ENCODE peak calls at places on chromosomes 6 and 20, in ten cellular contexts. One of them, this sample, is unnamed.

GRCh38 chr6:31163922-31164321 is 5.5 kb downstream of the TCF19 start:
- DNase-seq in GM12878: no peak
- DNase-seq in K562: no peak
- DNase-seq in HepG2: no peak
- DNase-seq in H1: no peak
- DNase-seq in WTC11: no peak
- DNase-seq in endothelial cell of umbilical vein: no peak
- DNase-seq in SK-N-SH: no peak
- DNase-seq in A549: no peak
- DNase-seq in HCT116: peak; percentile 13
- DNase-seq in this sample: no peak

GRCh38 chr20:39988991-39989390 is 700.0 kb downstream of the MAFB start:
- DNase-seq in SK-N-SH: no peak
- DNase-seq in A549: no peak
- DNase-seq in HepG2: no peak
- DNase-seq in endothelial cell of umbilical vein: no peak
- DNase-seq in H1: no peak
- DNase-seq in HCT116: no peak
- DNase-seq in K562: no peak
- DNase-seq in GM12878: no peak
- DNase-seq in WTC11: no peak
- DNase-seq in this sample: no peak

GRCh38 chr6:52931351-52931750 is 21.9 kb upstream of the GSTA3 start:
- DNase-seq in A549: no peak
- DNase-seq in HCT116: no peak
- DNase-seq in HepG2: no peak
- DNase-seq in H1: no peak
- DNase-seq in GM12878: no peak
- DNase-seq in WTC11: no peak
- DNase-seq in endothelial cell of umbilical vein: no peak
- DNase-seq in SK-N-SH: no peak
- DNase-seq in K562: no peak
- DNase-seq in this sample: no peak

GRCh38 chr6:45305546-45305945 is 22.6 kb upstream of the RUNX2 start:
- DNase-seq in SK-N-SH: no peak
- DNase-seq in HepG2: no peak
- DNase-seq in A549: no peak
- DNase-seq in HCT116: no peak
- DNase-seq in H1: no peak
- DNase-seq in WTC11: no peak
- DNase-seq in GM12878: no peak
- DNase-seq in endothelial cell of umbilical vein: no peak
- DNase-seq in K562: no peak
- DNase-seq in this sample: no peak

GRCh38 chr20:3804254-3804751 is 8.2 kb downstream of the CDC25B start:
- DNase-seq in endothelial cell of umbilical vein: no peak
- DNase-seq in HCT116: no peak
- DNase-seq in H1: no peak
- DNase-seq in SK-N-SH: no peak
- DNase-seq in K562: no peak
- DNase-seq in A549: no peak
- DNase-seq in GM12878: no peak
- DNase-seq in HepG2: no peak
- DNase-seq in WTC11: no peak
- DNase-seq in this sample: no peak

GRCh38 chr6:21722488-21722887 is 128.9 kb downstream of the SOX4 start:
- DNase-seq in A549: no peak
- DNase-seq in HepG2: no peak
- DNase-seq in SK-N-SH: no peak
- DNase-seq in HCT116: no peak
- DNase-seq in GM12878: no peak
- DNase-seq in endothelial cell of umbilical vein: no peak
- DNase-seq in WTC11: peak; percentile 59
- DNase-seq in H1: peak; percentile 51
- DNase-seq in K562: no peak
- DNase-seq in this sample: no peak

GRCh38 chr6:134056046-134056445 is 3.6 kb upstream of the SLC2A12 start:
- DNase-seq in HepG2: no peak
- DNase-seq in A549: no peak
- DNase-seq in SK-N-SH: no peak
- DNase-seq in GM12878: no peak
- DNase-seq in HCT116: no peak
- DNase-seq in endothelial cell of umbilical vein: no peak
- DNase-seq in K562: no peak
- DNase-seq in WTC11: no peak
- DNase-seq in H1: no peak
- DNase-seq in this sample: no peak

GRCh38 chr6:45320349-45320748 is 7.8 kb upstream of the RUNX2 start:
- DNase-seq in HepG2: no peak
- DNase-seq in GM12878: no peak
- DNase-seq in WTC11: no peak
- DNase-seq in A549: no peak
- DNase-seq in endothelial cell of umbilical vein: no peak
- DNase-seq in HCT116: no peak
- DNase-seq in K562: no peak
- DNase-seq in SK-N-SH: no peak
- DNase-seq in H1: no peak
- DNase-seq in this sample: no peak

GRCh38 chr6:42960243-42961019 is at the start of gene GNMT:
- DNase-seq in SK-N-SH: peak; percentile 84
- DNase-seq in GM12878: no peak
- DNase-seq in H1: peak; percentile 90
- DNase-seq in K562: no peak
- DNase-seq in A549: no peak
- DNase-seq in WTC11: peak; percentile 87
- DNase-seq in endothelial cell of umbilical vein: peak; percentile 42
- DNase-seq in HCT116: no peak
- DNase-seq in HepG2: peak; percentile 74
- DNase-seq in this sample: no peak

GRCh38 chr6:42962096-42962495 is 1.5 kb downstream of the GNMT start:
- DNase-seq in K562: no peak
- DNase-seq in HCT116: no peak
- DNase-seq in A549: no peak
- DNase-seq in H1: no peak
- DNase-seq in GM12878: no peak
- DNase-seq in SK-N-SH: no peak
- DNase-seq in endothelial cell of umbilical vein: no peak
- DNase-seq in HepG2: no peak
- DNase-seq in WTC11: no peak
- DNase-seq in this sample: no peak

GRCh38 chr6:42961020-42961470 is 491 bp downstream of the GNMT start:
- DNase-seq in H1: no peak
- DNase-seq in SK-N-SH: no peak
- DNase-seq in WTC11: no peak
- DNase-seq in GM12878: no peak
- DNase-seq in A549: no peak
- DNase-seq in HCT116: no peak
- DNase-seq in K562: no peak
- DNase-seq in HepG2: peak; percentile 52
- DNase-seq in endothelial cell of umbilical vein: no peak
- DNase-seq in this sample: no peak

GRCh38 chr6:42958125-42958524 is 2.4 kb upstream of the GNMT start:
- DNase-seq in A549: no peak
- DNase-seq in K562: no peak
- DNase-seq in HCT116: no peak
- DNase-seq in endothelial cell of umbilical vein: no peak
- DNase-seq in H1: no peak
- DNase-seq in GM12878: no peak
- DNase-seq in SK-N-SH: no peak
- DNase-seq in WTC11: no peak
- DNase-seq in HepG2: no peak
- DNase-seq in this sample: no peak

DNA sequence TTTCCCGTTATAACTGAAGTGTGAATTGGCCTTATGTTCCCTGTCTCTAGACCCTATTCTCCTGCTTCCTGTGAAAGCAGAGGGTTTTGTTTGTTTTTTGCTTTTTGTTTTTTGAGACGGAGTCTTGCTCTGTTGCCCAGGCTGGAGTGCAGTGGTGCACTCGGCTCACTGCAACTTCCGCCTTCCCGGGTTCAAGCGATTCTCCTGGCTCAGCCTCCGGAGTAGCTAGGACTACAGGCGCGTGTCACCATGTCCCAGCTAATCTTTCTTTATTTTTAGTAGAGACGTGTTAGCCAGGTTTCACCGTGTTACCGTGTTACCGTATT is 674 bp upstream of the GNMT start:
- DNase-seq in SK-N-SH: no peak
- DNase-seq in WTC11: no peak
- DNase-seq in HepG2: no peak
- DNase-seq in A549: no peak
- DNase-seq in GM12878: no peak
- DNase-seq in H1: no peak
- DNase-seq in endothelial cell of umbilical vein: no peak
- DNase-seq in K562: no peak
- DNase-seq in HCT116: no peak
- DNase-seq in this sample: no peak
- TF ChIP-seq MAX in SK-N-SH: no peak
- TF ChIP-seq MAX in WTC11: no peak
- TF ChIP-seq MAX in HepG2: no peak
- TF ChIP-seq MAX in A549: no peak
- TF ChIP-seq MAX in GM12878: no peak
- TF ChIP-seq MAX in H1: no peak
- TF ChIP-seq MAX in endothelial cell of umbilical vein: no peak
- TF ChIP-seq MAX in K562: no peak
- TF ChIP-seq MAX in HCT116: no peak
- TF ChIP-seq MAX in this sample: no peak

DNA sequence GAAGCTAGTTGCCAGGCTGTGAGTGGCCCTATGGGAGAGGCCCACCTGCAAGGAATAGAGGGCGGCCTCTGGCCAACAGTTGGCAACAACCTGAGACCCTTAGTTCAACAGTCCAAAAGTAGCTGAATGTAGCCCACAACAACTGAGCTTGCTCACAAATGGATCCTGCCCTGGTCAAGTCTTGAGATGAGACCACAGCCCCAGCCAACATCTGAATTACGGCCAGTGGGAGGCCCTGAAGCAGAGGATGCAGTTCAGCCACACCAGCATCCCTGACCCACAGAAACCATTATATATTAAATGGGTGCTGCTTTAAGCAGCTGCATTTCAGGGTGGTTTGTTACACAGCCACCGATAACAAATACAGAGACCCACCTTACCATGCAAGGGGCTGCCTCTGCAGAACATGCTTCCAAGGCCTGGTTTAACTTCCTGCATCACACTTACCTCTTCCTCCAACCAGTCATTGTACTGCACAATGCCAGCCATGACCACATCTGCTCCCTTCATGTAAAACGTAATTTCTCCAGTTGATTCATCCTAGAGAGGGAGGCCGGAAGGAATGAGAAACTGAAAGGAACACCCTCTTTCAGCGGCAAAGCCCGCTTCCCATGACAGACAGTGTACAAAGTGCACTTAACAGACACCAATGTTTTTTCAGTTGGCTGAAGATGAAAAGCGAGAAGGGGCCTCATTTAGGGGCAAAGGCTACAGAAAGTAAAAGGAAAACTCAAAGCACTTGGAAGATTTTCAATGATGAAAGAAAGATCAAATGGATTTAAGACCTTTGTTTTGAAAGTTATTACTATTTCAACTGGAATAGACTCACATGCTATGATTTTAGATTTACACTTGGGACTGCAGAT is 86.2 kb upstream of the NFATC2 start:
- DNase-seq in GM12878: no peak
- DNase-seq in A549: no peak
- DNase-seq in H1: no peak
- DNase-seq in HepG2: peak; percentile 90
- DNase-seq in endothelial cell of umbilical vein: peak; percentile 93
- DNase-seq in WTC11: no peak
- DNase-seq in K562: no peak
- DNase-seq in SK-N-SH: no peak
- DNase-seq in HCT116: no peak
- DNase-seq in this sample: no peak
- TF ChIP-seq MAX in GM12878: no peak
- TF ChIP-seq MAX in A549: no peak
- TF ChIP-seq MAX in H1: no peak
- TF ChIP-seq MAX in HepG2: peak; percentile 22
- TF ChIP-seq MAX in endothelial cell of umbilical vein: no peak
- TF ChIP-seq MAX in WTC11: no peak
- TF ChIP-seq MAX in K562: no peak
- TF ChIP-seq MAX in SK-N-SH: no peak
- TF ChIP-seq MAX in HCT116: no peak
- TF ChIP-seq MAX in this sample: no peak

GRCh38 chr6:44102527-44102926 is 24.7 kb downstream of the MRPL14 start:
- DNase-seq in K562: no peak
- DNase-seq in endothelial cell of umbilical vein: no peak
- DNase-seq in A549: no peak
- DNase-seq in H1: no peak
- DNase-seq in HCT116: no peak
- DNase-seq in HepG2: no peak
- DNase-seq in SK-N-SH: no peak
- DNase-seq in GM12878: no peak
- DNase-seq in WTC11: peak; percentile 45
- DNase-seq in this sample: no peak

GRCh38 chr6:44099192-44099591 is 28.1 kb downstream of the MRPL14 start:
- DNase-seq in endothelial cell of umbilical vein: no peak
- DNase-seq in K562: no peak
- DNase-seq in A549: no peak
- DNase-seq in HCT116: no peak
- DNase-seq in H1: no peak
- DNase-seq in WTC11: no peak
- DNase-seq in SK-N-SH: no peak
- DNase-seq in GM12878: no peak
- DNase-seq in HepG2: peak; percentile 70
- DNase-seq in this sample: no peak

GRCh38 chr6:44101832-44102231 is 25.4 kb downstream of the MRPL14 start:
- DNase-seq in WTC11: no peak
- DNase-seq in HepG2: no peak
- DNase-seq in A549: no peak
- DNase-seq in SK-N-SH: no peak
- DNase-seq in GM12878: no peak
- DNase-seq in K562: no peak
- DNase-seq in H1: no peak
- DNase-seq in endothelial cell of umbilical vein: no peak
- DNase-seq in HCT116: no peak
- DNase-seq in this sample: no peak

GRCh38 chr6:44097782-44098317 is 29.4 kb downstream of the MRPL14 start:
- DNase-seq in HepG2: no peak
- DNase-seq in H1: no peak
- DNase-seq in K562: no peak
- DNase-seq in GM12878: no peak
- DNase-seq in HCT116: no peak
- DNase-seq in SK-N-SH: no peak
- DNase-seq in A549: no peak
- DNase-seq in WTC11: no peak
- DNase-seq in endothelial cell of umbilical vein: no peak
- DNase-seq in this sample: no peak

GRCh38 chr6:44100088-44100550 is 27.1 kb downstream of the MRPL14 start:
- DNase-seq in HepG2: peak; percentile 69
- DNase-seq in SK-N-SH: peak; percentile 47
- DNase-seq in endothelial cell of umbilical vein: peak; percentile 52
- DNase-seq in H1: no peak
- DNase-seq in K562: peak; percentile 62
- DNase-seq in GM12878: no peak
- DNase-seq in WTC11: peak; percentile 37
- DNase-seq in A549: peak; percentile 38
- DNase-seq in HCT116: no peak
- DNase-seq in this sample: peak; percentile 47
- TF ChIP-seq MAX in HepG2: no peak
- TF ChIP-seq MAX in SK-N-SH: no peak
- TF ChIP-seq MAX in endothelial cell of umbilical vein: no peak
- TF ChIP-seq MAX in H1: no peak
- TF ChIP-seq MAX in K562: no peak
- TF ChIP-seq MAX in GM12878: no peak
- TF ChIP-seq MAX in WTC11: no peak
- TF ChIP-seq MAX in A549: no peak
- TF ChIP-seq MAX in HCT116: no peak
- TF ChIP-seq MAX in this sample: no peak

DNA sequence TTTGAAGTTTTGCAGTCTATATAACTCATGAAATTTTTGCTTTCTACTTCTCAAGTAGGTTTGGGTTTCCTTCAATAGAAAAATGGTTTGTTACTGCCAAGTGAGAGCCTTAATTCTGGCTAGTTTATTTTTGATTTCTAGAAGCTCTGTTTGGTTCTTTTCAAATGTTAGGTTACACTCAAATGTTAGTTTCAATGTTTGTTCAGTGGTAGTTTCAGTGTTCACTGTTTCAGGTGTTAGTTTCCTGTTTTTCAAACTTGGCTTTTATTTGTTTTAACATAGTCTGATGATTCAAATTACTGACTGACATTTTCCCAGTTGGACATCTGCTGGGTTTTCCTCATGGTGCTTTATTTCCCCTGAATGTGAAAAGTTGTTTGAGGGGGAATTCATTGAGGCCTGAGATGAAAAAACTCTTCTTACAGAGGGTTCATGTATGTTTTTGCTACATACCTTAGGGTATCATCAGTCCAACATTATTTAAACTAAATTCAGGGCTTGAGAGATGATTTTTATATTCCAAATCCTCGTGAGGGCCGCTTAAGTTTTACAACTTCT is 189.0 kb downstream of the JARID2 start:
- DNase-seq in WTC11: no peak
- DNase-seq in endothelial cell of umbilical vein: no peak
- DNase-seq in H1: no peak
- DNase-seq in A549: no peak
- DNase-seq in HCT116: no peak
- DNase-seq in HepG2: no peak
- DNase-seq in K562: no peak
- DNase-seq in GM12878: no peak
- DNase-seq in SK-N-SH: no peak
- DNase-seq in this sample: no peak
- TF ChIP-seq MAX in WTC11: no peak
- TF ChIP-seq MAX in endothelial cell of umbilical vein: no peak
- TF ChIP-seq MAX in H1: no peak
- TF ChIP-seq MAX in A549: no peak
- TF ChIP-seq MAX in HCT116: no peak
- TF ChIP-seq MAX in HepG2: no peak
- TF ChIP-seq MAX in K562: no peak
- TF ChIP-seq MAX in GM12878: no peak
- TF ChIP-seq MAX in SK-N-SH: no peak
- TF ChIP-seq MAX in this sample: no peak

This sample was measured in NB4.